ENCODE peak calls at places on chromosomes 12 and 14, in nine cellular contexts. K is fibroblast of the aortic adventitia, G is lung, T is PC-3, D is MCF 10A, U is dorsolateral prefrontal cortex, P is endothelial cell, Y is tibial artery, A is upper lobe of right lung. R is an unnamed sample.

GRCh38 chr12:119911147-119911546 is 34.0 kb upstream of the CIT start:
- DNase-seq in U (no peak), D (peak), A (no peak), K (peak), P (no peak), T (peak), G (no peak), Y (no peak), R (peak)

GRCh38 chr14:95346820-95347219 is 27.1 kb upstream of the CLMN start:
- DNase-seq in G (no peak), T (peak), K (no peak), P (no peak), A (no peak), D (no peak), U (no peak), Y (no peak), R (peak)

GRCh38 chr12:66653801-66654200 is 25.1 kb downstream of the GRIP1 start:
- DNase-seq in G (no peak), D (no peak), K (no peak), T (no peak), A (no peak), P (no peak), Y (no peak), U (no peak), R (no peak)

GRCh38 chr14:103551338-103551762 is 11.1 kb downstream of the BAG5 start:
- DNase-seq in K (no peak), Y (peak), U (no peak), T (no peak), P (no peak), D (no peak), A (peak), G (no peak), R (no peak)

GRCh38 chr12:72139411-72139810 is 132.8 kb upstream of the TRHDE start:
- DNase-seq in P (no peak), A (no peak), K (no peak), D (no peak), G (no peak), T (no peak), Y (no peak), U (no peak), R (no peak)

GRCh38 chr12:99111600-99111999 is 466.5 kb downstream of the APAF1 start:
- DNase-seq in U (no peak), D (no peak), K (no peak), A (no peak), P (no peak), Y (no peak), G (no peak), T (peak), R (no peak)

GRCh38 chr14:81273521-81273920 is 52.8 kb upstream of the GTF2A1 start:
- DNase-seq in K (no peak), Y (no peak), D (no peak), P (no peak), T (no peak), G (no peak), A (no peak), U (no peak), R (no peak)

GRCh38 chr12:130764475-130765185 is 48.5 kb upstream of the RIMBP2 start:
- DNase-seq in D (peak), T (peak), P (peak), G (no peak), Y (no peak), A (no peak), U (no peak), K (peak), R (peak)

GRCh38 chr14:100670017-100670974 is 56.4 kb upstream of the DLK1 start:
- DNase-seq in Y (no peak), A (no peak), G (no peak), K (no peak), T (no peak), U (no peak), P (no peak), D (no peak), R (no peak)

GRCh38 chr12:26701604-26702215 is 131.3 kb downstream of the ITPR2 start:
- DNase-seq in P (no peak), A (no peak), D (peak), K (peak), Y (no peak), T (peak), G (no peak), U (no peak), R (peak)

GRCh38 chr12:65163755-65164154 is 5.6 kb upstream of the LEMD3 start:
- DNase-seq in A (no peak), G (no peak), Y (no peak), P (no peak), U (no peak), D (no peak), K (no peak), T (no peak), R (no peak)

GRCh38 chr12:65306603-65307501 is 28.4 kb downstream of the MSRB3 start:
- DNase-seq in Y (no peak), D (peak), G (no peak), P (peak), A (no peak), T (peak), K (peak), U (no peak), R (peak)

GRCh38 chr14:28143340-28143739 is 623.2 kb upstream of the FOXG1 start:
- DNase-seq in P (no peak), T (no peak), D (no peak), A (no peak), K (no peak), Y (no peak), U (no peak), G (no peak), R (no peak)

GRCh38 chr12:32031109-32031508 is 71.9 kb downstream of the RESF1 start:
- DNase-seq in Y (no peak), U (no peak), P (peak), D (no peak), T (no peak), K (peak), A (no peak), G (no peak), R (peak)

GRCh38 chr12:79634957-79635471 is 55.8 kb downstream of the PAWR start:
- DNase-seq in A (no peak), Y (no peak), G (no peak), T (no peak), P (no peak), K (peak), U (no peak), D (peak), R (peak)

GRCh38 chr14:89721991-89722390 is 232.5 kb downstream of the EFCAB11 start:
- DNase-seq in A (no peak), T (no peak), K (no peak), D (no peak), Y (no peak), U (no peak), P (no peak), G (no peak), R (no peak)

GRCh38 chr12:22634883-22635282 is 9.9 kb downstream of the ETNK1 start:
- DNase-seq in U (no peak), Y (no peak), A (no peak), K (no peak), T (no peak), P (no peak), D (no peak), G (no peak), R (no peak)

GRCh38 chr14:29741909-29742401 is 185.7 kb downstream of the PRKD1 start:
- DNase-seq in K (peak), D (peak), Y (no peak), A (no peak), P (no peak), U (no peak), G (no peak), T (no peak), R (peak)

GRCh38 chr12:108833757-108834472 is 23.5 kb downstream of the SSH1 start:
- DNase-seq in G (no peak), T (no peak), U (no peak), A (no peak), K (peak), Y (no peak), P (no peak), D (peak), R (peak)

GRCh38 chr14:52692248-52692962 is 3.0 kb downstream of the ERO1A start:
- DNase-seq in K (peak), Y (no peak), T (no peak), A (no peak), U (no peak), D (peak), G (no peak), P (no peak), R (peak)

GRCh38 chr14:44112774-44113460 is 394.2 kb downstream of the FSCB start:
- DNase-seq in U (no peak), G (no peak), Y (no peak), D (peak), K (no peak), A (no peak), P (no peak), T (peak), R (no peak)

GRCh38 chr12:88247241-88247643 is 105.1 kb downstream of the TMTC3 start:
- DNase-seq in D (peak), A (no peak), T (peak), G (no peak), U (no peak), Y (no peak), P (no peak), K (peak), R (peak)

GRCh38 chr12:52380271-52380694 is 5.2 kb downstream of the KRT84 start:
- DNase-seq in A (peak), U (no peak), D (peak), G (peak), K (peak), Y (no peak), P (peak), T (peak), R (no peak)

GRCh38 chr12:1552978-1553471 is 41.4 kb downstream of the FBXL14 start:
- DNase-seq in T (no peak), Y (no peak), G (no peak), P (no peak), K (no peak), A (no peak), D (no peak), U (no peak), R (peak)

GRCh38 chr14:39740454-39740853 is 308.2 kb upstream of the FBXO33 start:
- DNase-seq in Y (no peak), D (no peak), K (no peak), U (no peak), P (no peak), A (peak), G (no peak), T (no peak), R (no peak)

GRCh38 chr14:68408680-68409079 is 384.2 kb downstream of the ZFP36L1 start:
- DNase-seq in P (no peak), K (no peak), U (no peak), G (no peak), A (no peak), T (peak), Y (no peak), D (no peak), R (no peak)

GRCh38 chr14:78970677-78971076 is 800.5 kb downstream of the NRXN3 start:
- DNase-seq in G (no peak), K (no peak), P (no peak), U (no peak), T (peak), Y (no peak), A (no peak), D (no peak), R (peak)

GRCh38 chr14:78595797-78596196 is 425.6 kb downstream of the NRXN3 start:
- DNase-seq in G (no peak), U (no peak), P (peak), D (no peak), Y (no peak), T (peak), K (no peak), A (no peak), R (no peak)

GRCh38 chr12:39619316-39619659 is 315 bp downstream of the ABCD2 start:
- DNase-seq in T (no peak), U (no peak), A (no peak), G (no peak), P (no peak), Y (no peak), K (no peak), D (no peak), R (no peak)

GRCh38 chr14:50560929-50561280 is 960 bp downstream of the ATL1 start:
- DNase-seq in A (peak), T (peak), G (peak), Y (peak), P (peak), K (peak), U (peak), D (peak), R (peak)

GRCh38 chr12:52528641-52529143 is 8.5 kb upstream of the KRT5 start:
- DNase-seq in P (no peak), A (no peak), K (no peak), Y (peak), T (no peak), G (no peak), D (no peak), U (peak), R (no peak)

GRCh38 chr14:35402323-35403084 is 2.0 kb downstream of the NFKBIA start:
- DNase-seq in K (peak), U (no peak), Y (no peak), G (no peak), T (no peak), D (peak), P (no peak), A (no peak), R (no peak)

GRCh38 chr12:45284096-45284901 is 68.4 kb downstream of the ANO6 start:
- DNase-seq in U (no peak), K (peak), Y (no peak), G (no peak), A (no peak), P (no peak), D (no peak), T (peak), R (peak)

GRCh38 chr14:31263485-31264133 is 56.0 kb upstream of the HECTD1 start:
- DNase-seq in A (no peak), U (no peak), T (peak), P (no peak), K (peak), G (peak), Y (peak), D (peak), R (peak)

GRCh38 chr12:5586201-5586600 is 154.3 kb downstream of the NTF3 start:
- DNase-seq in K (no peak), Y (no peak), D (no peak), G (no peak), P (no peak), T (peak), U (no peak), A (no peak), R (peak)

GRCh38 chr12:129854591-129854990 is 49.2 kb downstream of the TMEM132D start:
- DNase-seq in G (no peak), Y (no peak), U (peak), T (no peak), A (no peak), D (no peak), K (no peak), P (no peak), R (no peak)

GRCh38 chr12:74365178-74365964 is 172.3 kb upstream of the ATXN7L3B start:
- DNase-seq in P (peak), G (no peak), U (no peak), K (peak), A (no peak), Y (no peak), T (peak), D (peak), R (peak)

GRCh38 chr12:91106283-91106682 is 5.0 kb downstream of the LUM start:
- DNase-seq in A (no peak), K (no peak), Y (no peak), G (no peak), T (no peak), U (no peak), P (no peak), D (no peak), R (no peak)

GRCh38 chr12:105235747-105236476 is at the start of gene APPL2:
- DNase-seq in K (peak), Y (peak), T (peak), G (peak), U (peak), P (peak), A (peak), D (peak), R (peak)
- TF ChIP-seq CTCF in K (no peak), Y (peak), T (peak), G (no peak), U (peak), P (peak), A (peak), D (peak), R (no peak)

GRCh38 chr12:57712671-57713070 is 18.7 kb downstream of the OS9 start:
- DNase-seq in G (no peak), T (no peak), A (no peak), U (no peak), D (no peak), P (no peak), K (no peak), Y (no peak), R (no peak)
- TF ChIP-seq CTCF in G (no peak), T (no peak), A (no peak), U (no peak), D (no peak), P (no peak), K (no peak), Y (no peak), R (no peak)

DNA sequence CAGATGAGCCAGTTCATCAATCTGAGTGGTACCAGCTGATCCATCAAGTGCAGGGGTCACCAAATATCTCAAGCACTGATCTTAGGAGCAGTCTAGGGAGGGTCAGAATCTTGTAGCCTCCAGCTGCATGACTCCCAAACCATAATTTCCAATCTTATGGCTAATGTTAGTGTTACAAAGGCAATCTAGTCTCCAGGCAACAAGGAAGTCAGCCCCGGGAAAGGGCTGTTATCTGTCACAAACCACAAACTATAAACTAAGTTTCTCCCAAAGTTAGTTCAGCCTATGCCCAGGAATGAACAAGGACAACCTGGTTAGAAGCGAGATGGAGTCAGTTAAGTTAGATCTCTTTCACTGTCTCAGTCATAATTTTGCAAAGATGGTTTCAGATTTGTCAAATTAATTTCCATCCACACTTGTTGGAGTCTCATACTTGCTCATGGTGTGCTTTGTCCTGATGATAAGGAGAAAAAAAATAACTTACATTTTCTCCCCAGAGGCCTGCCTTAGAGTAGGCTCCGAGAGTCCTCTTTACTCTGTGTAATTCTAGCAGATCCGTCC is 3.9 kb upstream of the ABHD4 start:
- DNase-seq in D (no peak), A (no peak), G (no peak), K (peak), U (no peak), T (no peak), Y (no peak), P (no peak), R (no peak)
- TF ChIP-seq CTCF in D (no peak), A (no peak), G (no peak), K (no peak), U (no peak), T (no peak), Y (no peak), P (no peak), R (no peak)

DNA sequence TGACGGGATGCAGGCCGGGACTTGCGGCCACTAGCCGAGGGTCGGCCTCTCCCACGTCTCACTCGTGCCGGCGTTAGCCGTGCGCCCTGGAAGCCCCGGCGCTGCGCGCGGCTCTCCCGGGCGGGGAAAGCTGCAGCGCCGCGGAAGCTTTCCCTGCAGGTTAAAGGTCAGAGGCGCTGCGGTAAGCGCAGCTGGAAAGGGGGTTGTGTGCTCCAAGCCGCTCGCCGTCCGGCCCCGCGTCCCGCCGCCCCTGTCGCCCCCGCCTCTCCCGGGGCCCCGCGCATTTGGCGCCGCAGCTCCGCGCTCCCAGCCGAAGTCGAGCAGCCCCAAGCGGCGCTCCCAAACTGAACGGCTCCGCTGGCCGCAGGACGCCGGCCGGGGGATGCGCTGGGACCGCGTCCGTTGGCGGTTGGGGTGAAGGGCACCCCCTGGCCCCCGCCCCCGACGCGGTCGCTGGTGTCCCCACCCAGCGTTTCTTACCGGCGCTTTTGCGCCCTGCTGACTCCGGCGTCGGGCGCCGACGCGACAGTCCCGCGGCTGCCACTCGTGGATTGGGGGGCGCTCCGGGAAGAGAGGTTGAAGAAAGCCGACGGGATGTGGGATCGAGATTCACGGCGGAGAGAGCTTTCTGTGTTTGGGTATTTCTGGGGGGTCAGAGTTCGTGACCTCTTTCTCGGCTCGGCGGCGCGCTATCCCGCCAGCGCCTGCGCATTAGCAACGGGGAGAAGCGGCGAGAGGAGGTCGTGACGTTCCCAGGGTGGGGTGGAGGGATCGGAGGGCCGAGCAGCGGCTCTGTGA is at the start of gene NR2C1:
- DNase-seq in A (peak), P (peak), T (peak), K (peak), Y (peak), G (peak), U (peak), D (peak), R (peak)
- TF ChIP-seq CTCF in A (no peak), P (no peak), T (no peak), K (no peak), Y (no peak), G (no peak), U (no peak), D (no peak), R (no peak)

GRCh38 chr12:9344540-9344939 is 136.3 kb upstream of the PZP start:
- DNase-seq in G (no peak), K (peak), D (peak), Y (no peak), P (no peak), T (no peak), U (no peak), A (no peak), R (no peak)
- TF ChIP-seq CTCF in G (no peak), K (no peak), D (no peak), Y (no peak), P (no peak), T (no peak), U (no peak), A (no peak), R (no peak)

GRCh38 chr14:74324945-74325361 is 22.2 kb upstream of the ABCD4 start:
- DNase-seq in P (no peak), T (peak), D (peak), K (peak), A (no peak), G (no peak), U (no peak), Y (no peak), R (peak)
- TF ChIP-seq CTCF in P (peak), T (peak), D (peak), K (peak), A (peak), G (no peak), U (peak), Y (peak), R (peak)

GRCh38 chr14:57061009-57061711 is 207.5 kb downstream of the EXOC5 start:
- DNase-seq in D (no peak), T (no peak), Y (no peak), K (no peak), A (no peak), P (no peak), G (no peak), U (no peak), R (no peak)
- TF ChIP-seq CTCF in D (no peak), T (peak), Y (no peak), K (no peak), A (no peak), P (no peak), G (no peak), U (no peak), R (no peak)